ENCODE peak calls at places on chromosomes 5 and 9, in eight cellular contexts. W, C, G, I, H, T, D and A are unnamed samples.

GRCh38 chr5:87705876-87706275 is 293.1 kb upstream of the CCNH start:
- DNase-seq in H (no peak), T (no peak), I (no peak), C (no peak), W (no peak), D (no peak), G (no peak), A (peak)

GRCh38 chr9:95762322-95762721 is 113.2 kb upstream of the ERCC6L2 start:
- DNase-seq in T (no peak), W (no peak), H (no peak), I (no peak), D (no peak), C (no peak), G (no peak), A (no peak)

GRCh38 chr5:151078490-151079262 is 2.2 kb downstream of the TNIP1 start:
- DNase-seq in D (no peak), I (no peak), C (peak), G (no peak), H (peak), T (no peak), W (no peak), A (no peak)

GRCh38 chr5:82031220-82032119 is 59.6 kb downstream of the ATG10 start:
- DNase-seq in D (no peak), I (no peak), C (no peak), H (no peak), G (no peak), T (no peak), W (no peak), A (no peak)

GRCh38 chr9:70278312-70278711 is 19.5 kb downstream of the SMC5 start:
- DNase-seq in H (no peak), I (no peak), D (no peak), G (no peak), W (no peak), C (no peak), T (no peak), A (no peak)

GRCh38 chr5:153147891-153148623 is 342.4 kb upstream of the GRIA1 start:
- DNase-seq in I (no peak), C (no peak), G (peak), W (peak), T (no peak), H (no peak), D (no peak), A (peak)

GRCh38 chr5:89273289-89273688 is 390.3 kb upstream of the MEF2C start:
- DNase-seq in G (no peak), H (no peak), C (no peak), W (no peak), D (no peak), T (no peak), I (no peak), A (no peak)

GRCh38 chr9:16794871-16795639 is 75.4 kb downstream of the BNC2 start:
- DNase-seq in G (no peak), D (no peak), W (peak), I (no peak), H (no peak), T (no peak), C (no peak), A (peak)

GRCh38 chr5:126348855-126349635 is 74.2 kb upstream of the GRAMD2B start:
- DNase-seq in W (no peak), I (no peak), D (no peak), H (no peak), G (no peak), C (no peak), T (no peak), A (no peak)

GRCh38 chr9:82152181-82152580 is 163.6 kb downstream of the SPATA31D1 start:
- DNase-seq in D (no peak), H (no peak), I (no peak), G (no peak), C (no peak), T (no peak), W (peak), A (no peak)

GRCh38 chr9:27210588-27210987 is 86.4 kb downstream of the EQTN start:
- DNase-seq in D (no peak), C (no peak), W (no peak), T (no peak), H (no peak), I (no peak), G (no peak), A (no peak)

GRCh38 chr5:16853511-16853910 is 82.6 kb downstream of the MYO10 start:
- DNase-seq in I (no peak), D (no peak), C (no peak), T (no peak), W (no peak), G (no peak), H (no peak), A (no peak)

GRCh38 chr5:171957591-171958251 is 48.7 kb downstream of the FBXW11 start:
- DNase-seq in D (no peak), T (no peak), G (peak), H (no peak), W (no peak), C (peak), I (no peak), A (no peak)

GRCh38 chr9:127567119-127567897 is 44.8 kb upstream of the STXBP1 start:
- DNase-seq in C (no peak), D (peak), H (no peak), I (peak), W (peak), T (no peak), G (no peak), A (no peak)

GRCh38 chr9:4832786-4833579 is 40.2 kb downstream of the RCL1 start:
- DNase-seq in G (no peak), I (no peak), H (no peak), T (no peak), C (no peak), D (no peak), W (peak), A (peak)

GRCh38 chr5:149724884-149725283 is 5.2 kb upstream of the PPARGC1B start:
- DNase-seq in D (no peak), I (no peak), G (no peak), W (no peak), H (no peak), T (no peak), C (no peak), A (no peak)

GRCh38 chr9:126144617-126145456 is 181.8 kb upstream of the MVB12B start:
- DNase-seq in D (no peak), C (no peak), T (no peak), W (no peak), H (no peak), I (no peak), G (no peak), A (peak)

GRCh38 chr9:84959339-84959738 is 289.8 kb downstream of the NTRK2 start:
- DNase-seq in T (no peak), I (no peak), G (no peak), H (no peak), C (no peak), W (no peak), D (no peak), A (no peak)

GRCh38 chr9:73525350-73525749 is 373.7 kb downstream of the ANXA1 start:
- DNase-seq in D (no peak), T (no peak), W (no peak), H (no peak), I (no peak), C (no peak), G (no peak), A (no peak)

GRCh38 chr9:91163773-91164471 is 197.8 kb downstream of the AUH start:
- DNase-seq in G (no peak), H (no peak), W (no peak), T (no peak), C (no peak), I (no peak), D (no peak), A (no peak)

GRCh38 chr9:35254237-35254636 is 92.4 kb downstream of the UNC13B start:
- DNase-seq in C (no peak), H (no peak), T (no peak), G (peak), I (no peak), D (no peak), W (no peak), A (no peak)

GRCh38 chr9:68759981-68760673 is 55.1 kb downstream of the PIP5K1B start:
- DNase-seq in H (no peak), W (no peak), T (no peak), G (no peak), C (no peak), D (no peak), I (no peak), A (no peak)

GRCh38 chr5:10354048-10354872 is 765 bp downstream of the MARCHF6 start:
- DNase-seq in D (peak), W (no peak), G (peak), C (peak), H (no peak), T (peak), I (no peak), A (peak)

GRCh38 chr9:116713266-116713665 is 26.2 kb downstream of the TRIM32 start:
- DNase-seq in W (no peak), G (no peak), D (no peak), H (no peak), C (no peak), T (no peak), I (no peak), A (no peak)